ENCODE peak calls at places on chromosomes 13 and 19, in five cellular contexts. C, G, M, R and A are unnamed samples.

GRCh38 chr19:31118292-31118925 is 230.8 kb downstream of the TSHZ3 start:
- DNase-seq in C (no peak), G (no peak), M (no peak), R (no peak), A (no peak)

GRCh38 chr19:20244356-20244755 is 77.3 kb downstream of the ZNF486 start:
- DNase-seq in C (no peak), G (no peak), M (no peak), R (no peak), A (no peak)

GRCh38 chr13:71540098-71540497 is 326.9 kb downstream of the DACH1 start:
- DNase-seq in C (no peak), G (no peak), M (no peak), R (no peak), A (no peak)

GRCh38 chr13:22024381-22024994 is 353.6 kb downstream of the FGF9 start:
- DNase-seq in C (no peak), G (no peak), M (no peak), R (no peak), A (no peak)

GRCh38 chr13:71408416-71408815 is 458.6 kb downstream of the DACH1 start:
- DNase-seq in C (no peak), G (no peak), M (no peak), R (no peak), A (no peak)

GRCh38 chr19:23401086-23401485 is 5.8 kb upstream of the ZNF91 start:
- DNase-seq in C (no peak), G (no peak), M (no peak), R (no peak), A (no peak)

GRCh38 chr19:15869109-15869555 is 28.7 kb downstream of the CYP4F2 start:
- DNase-seq in C (no peak), G (peak), M (peak), R (peak), A (peak)

GRCh38 chr19:48624067-48624594 is 4.8 kb downstream of the SPHK2 start:
- DNase-seq in C (peak), G (peak), M (peak), R (no peak), A (no peak)

GRCh38 chr13:34017231-34017630 is 199.3 kb downstream of the RFC3 start:
- DNase-seq in C (no peak), G (no peak), M (no peak), R (no peak), A (no peak)

GRCh38 chr13:23876265-23876664 is 12.9 kb downstream of the MIPEP start:
- DNase-seq in C (no peak), G (no peak), M (peak), R (no peak), A (no peak)

GRCh38 chr13:44759222-44759721 is 183.1 kb upstream of the TSC22D1 start:
- DNase-seq in C (no peak), G (no peak), M (no peak), R (no peak), A (peak)

GRCh38 chr13:30334663-30335386 is 27.5 kb upstream of the KATNAL1 start:
- DNase-seq in C (no peak), G (peak), M (peak), R (no peak), A (no peak)

DNA sequence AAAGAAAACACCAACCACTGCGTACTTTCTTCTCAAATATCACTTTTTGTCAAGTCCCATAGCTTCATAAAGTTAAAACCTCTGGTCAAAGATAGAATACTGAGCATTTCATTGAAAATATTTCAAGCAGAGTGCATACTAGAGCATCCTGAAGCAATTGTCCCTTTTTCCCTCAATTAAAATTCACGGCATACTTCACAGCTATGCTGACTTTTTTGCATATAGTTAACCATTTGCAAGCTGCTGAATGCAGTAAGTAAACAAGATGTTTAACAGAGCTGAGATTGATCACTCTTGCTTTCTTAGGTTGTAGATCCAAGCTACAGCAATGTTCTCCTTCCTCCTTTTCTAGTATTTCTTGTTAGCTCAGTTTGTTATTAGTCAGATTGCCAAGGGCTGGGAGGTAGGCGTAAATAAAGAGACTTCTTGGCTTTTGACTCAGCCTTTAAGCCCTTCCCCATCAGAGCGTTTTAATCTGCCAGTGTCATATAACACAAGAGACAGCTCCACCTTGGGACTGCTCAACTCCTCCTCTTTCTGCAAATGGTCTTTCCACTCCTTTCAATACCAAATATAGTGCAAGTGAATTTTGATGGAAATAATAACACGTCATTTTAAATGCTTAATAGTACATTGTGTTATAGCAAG is at the start of gene SLITRK6:
- DNase-seq in C (peak), G (peak), M (no peak), R (no peak), A (peak)
- TF ChIP-seq CTCF in C (peak), G (peak), M (no peak), R (no peak), A (peak)

DNA sequence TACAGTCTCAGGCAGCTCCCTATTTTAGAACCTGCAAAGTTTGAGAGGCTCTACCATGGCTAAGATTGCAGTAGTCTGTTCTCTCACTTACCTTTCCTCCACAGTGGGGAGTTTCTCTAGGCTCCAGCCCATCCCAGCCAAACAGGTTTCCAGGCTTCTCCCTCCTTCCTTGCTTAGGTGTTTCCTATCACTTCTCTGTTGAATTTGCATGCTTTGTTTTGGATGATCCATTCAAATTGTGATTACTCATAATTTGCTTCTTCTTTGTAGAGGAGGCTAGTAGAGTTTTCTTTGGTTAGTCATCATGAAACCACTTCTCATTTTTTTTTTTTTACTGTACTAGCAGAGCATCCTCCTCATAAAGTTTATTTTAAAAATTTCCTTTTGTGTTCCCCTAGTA is 1242.2 kb upstream of the MIR17HG start:
- DNase-seq in C (no peak), G (no peak), M (no peak), R (no peak), A (no peak)
- H3K4me3 ChIP-seq in C (no peak), G (no peak), M (no peak), R (no peak), A (no peak)

DNA sequence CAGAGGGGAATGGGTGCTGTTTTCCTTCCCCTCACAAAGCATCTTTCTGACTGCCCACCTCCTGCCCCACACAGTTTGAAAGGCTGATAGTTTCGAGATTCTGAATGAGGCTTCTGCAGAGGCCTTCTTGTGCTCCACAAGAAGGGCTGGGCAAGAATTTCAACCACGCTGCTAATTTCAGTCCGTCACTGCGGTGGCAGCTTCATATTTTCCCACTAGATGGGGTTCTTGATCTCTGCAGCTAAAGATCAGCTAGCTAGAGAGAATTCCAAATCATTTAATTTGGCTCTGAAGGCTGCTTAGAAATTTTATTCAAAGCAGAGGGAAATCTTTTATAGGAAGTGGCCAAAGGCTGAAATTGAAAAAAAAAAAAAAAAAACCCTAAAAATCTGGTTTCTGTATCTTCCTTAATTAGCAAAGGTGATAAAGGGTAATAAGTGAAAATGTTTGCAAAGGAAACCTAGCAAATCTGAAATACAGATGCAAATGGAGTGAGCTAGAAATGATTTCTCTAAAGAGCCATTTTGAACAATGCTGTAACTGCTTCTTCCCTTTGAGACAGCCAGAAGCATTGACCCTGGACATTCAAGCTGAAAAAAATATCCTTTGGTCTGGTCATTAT is 38.0 kb upstream of the C13orf42 start:
- DNase-seq in C (peak), G (peak), M (peak), R (no peak), A (no peak)
- TF ChIP-seq CTCF in C (peak), G (peak), M (peak), R (peak), A (peak)

GRCh38 chr19:10335149-10336053 is 2.1 kb upstream of the RAVER1 start:
- DNase-seq in C (no peak), G (no peak), M (no peak), R (no peak), A (no peak)
- H3K4me3 ChIP-seq in C (peak), G (peak), M (no peak), R (no peak), A (peak)

GRCh38 chr19:49918089-49918488 is 10.9 kb upstream of the ATF5 start:
- DNase-seq in C (no peak), G (no peak), M (no peak), R (no peak), A (no peak)

GRCh38 chr19:49915271-49915670 is 13.7 kb upstream of the ATF5 start:
- DNase-seq in C (no peak), G (no peak), M (no peak), R (no peak), A (no peak)

GRCh38 chr19:49920624-49921363 is 8.2 kb upstream of the ATF5 start:
- DNase-seq in C (no peak), G (no peak), M (no peak), R (no peak), A (no peak)

GRCh38 chr19:49913720-49914119 is 15.3 kb upstream of the ATF5 start:
- DNase-seq in C (no peak), G (no peak), M (no peak), R (no peak), A (no peak)

DNA sequence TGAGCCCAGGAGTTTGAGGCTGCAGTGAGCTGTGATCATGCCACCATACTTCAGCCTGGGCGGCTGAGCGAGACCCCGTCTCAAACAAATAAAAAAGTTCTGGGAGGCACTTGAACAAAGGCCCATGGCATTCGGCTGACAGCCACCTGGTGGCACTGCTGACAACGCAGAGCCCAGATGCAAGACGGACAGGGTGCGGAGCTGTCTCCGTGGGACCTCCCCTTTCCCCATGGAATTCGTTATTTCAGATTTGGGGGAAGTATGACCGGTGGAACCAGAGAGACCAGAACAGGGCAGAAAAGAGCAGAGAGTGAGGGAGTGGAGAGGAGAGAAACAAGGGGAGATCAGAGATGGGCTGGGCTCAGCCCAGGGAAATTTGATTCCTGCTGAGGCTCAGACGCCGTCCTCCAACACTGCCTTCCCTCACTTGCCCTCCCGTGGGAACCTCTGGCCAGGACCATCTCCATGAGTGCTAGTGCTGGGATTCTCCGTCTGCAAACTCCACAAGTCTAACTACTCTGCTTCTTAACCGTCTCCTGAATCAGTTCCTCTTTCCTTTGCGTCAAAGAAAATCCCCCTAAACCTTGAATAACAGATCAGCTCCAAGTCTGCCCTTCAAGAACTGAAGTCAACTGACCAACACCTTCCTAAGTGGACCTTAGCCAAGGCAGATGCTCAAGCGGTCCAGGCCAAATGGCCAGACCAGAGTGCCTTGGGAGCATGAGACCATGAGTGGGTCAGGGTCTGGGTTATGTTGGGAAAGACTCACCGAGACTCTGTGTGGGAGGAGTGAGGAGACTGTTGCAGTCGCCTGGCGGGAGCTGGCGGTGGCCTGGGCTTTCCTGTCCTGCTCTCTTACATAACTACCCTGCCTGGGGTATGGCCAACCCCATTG is 11.9 kb upstream of the ATF5 start:
- DNase-seq in C (no peak), G (no peak), M (no peak), R (no peak), A (no peak)
- TF ChIP-seq CTCF in C (no peak), G (peak), M (peak), R (peak), A (no peak)

GRCh38 chr19:39083983-39084731 is at the start of gene ACP7:
- DNase-seq in C (no peak), G (no peak), M (no peak), R (no peak), A (no peak)
- H3K4me3 ChIP-seq in C (peak), G (no peak), M (no peak), R (no peak), A (peak)